ENCODE peak calls at places on chromosome 6, in six cellular contexts. E is colonic mucosa, G is AG09309, C is tibial artery, T is epithelial cell of esophagus, P is Panc1. F is an unnamed sample.

GRCh38 chr6:85551264-85551663 is 42.4 kb downstream of the SNX14 start:
- DNase-seq in E (no peak), G (no peak), C (no peak), T (peak), P (no peak), F (no peak)

GRCh38 chr6:40957616-40958492 is 81.2 kb downstream of the UNC5CL start:
- DNase-seq in E (no peak), G (peak), C (no peak), T (peak), P (no peak), F (peak)

GRCh38 chr6:30714263-30714662 is 2.8 kb downstream of the MDC1 start:
- DNase-seq in E (no peak), G (no peak), C (no peak), T (no peak), P (no peak), F (no peak)

GRCh38 chr6:4253604-4254211 is 118.3 kb upstream of the ECI2 start:
- DNase-seq in E (peak), G (peak), C (no peak), T (peak), P (no peak), F (peak)

GRCh38 chr6:5471637-5472430 is 210.5 kb downstream of the FARS2 start:
- DNase-seq in E (no peak), G (no peak), C (no peak), T (no peak), P (no peak), F (no peak)

GRCh38 chr6:14417377-14417776 is 299.8 kb downstream of the CD83 start:
- DNase-seq in E (no peak), G (no peak), C (no peak), T (peak), P (no peak), F (no peak)

GRCh38 chr6:151255811-151256210 is 16.0 kb downstream of the AKAP12 start:
- DNase-seq in E (no peak), G (no peak), C (no peak), T (no peak), P (no peak), F (no peak)

GRCh38 chr6:33592595-33593413 is 12.7 kb upstream of the BAK1 start:
- DNase-seq in E (peak), G (no peak), C (no peak), T (peak), P (no peak), F (no peak)

GRCh38 chr6:134590449-134590848 is 272.5 kb upstream of the SGK1 start:
- DNase-seq in E (no peak), G (peak), C (no peak), T (peak), P (peak), F (no peak)

GRCh38 chr6:36979343-36979742 is 6.7 kb downstream of the MTCH1 start:
- DNase-seq in E (peak), G (peak), C (peak), T (peak), P (no peak), F (peak)
- TF ChIP-seq CTCF in E (peak), G (peak), C (peak), T (peak), P (peak), F (peak)

DNA sequence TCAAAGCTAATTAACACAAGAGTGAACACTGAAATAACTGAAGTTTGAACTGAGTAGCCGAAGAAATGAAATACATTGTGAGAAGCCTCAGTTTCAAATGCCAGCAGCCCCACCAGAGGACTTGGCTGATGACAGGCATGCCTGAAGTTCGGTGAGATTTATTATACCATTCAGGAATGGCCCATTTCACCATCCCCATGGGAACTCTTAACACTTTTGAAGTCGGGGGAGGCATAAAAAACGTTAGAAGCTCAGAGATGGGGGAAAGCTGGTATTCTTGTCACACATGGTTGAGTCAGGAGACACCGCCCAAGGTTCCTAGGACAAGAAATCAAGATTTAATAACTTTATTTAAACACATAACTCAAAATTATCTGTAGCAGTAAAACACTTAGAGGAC is 17.6 kb upstream of the SLC22A3 start:
- DNase-seq in E (no peak), G (no peak), C (no peak), T (no peak), P (no peak), F (no peak)
- H3K4me3 ChIP-seq in E (no peak), G (no peak), C (no peak), T (no peak), P (no peak), F (no peak)

GRCh38 chr6:144113366-144113765 is 18.0 kb upstream of the SF3B5 start:
- DNase-seq in E (no peak), G (no peak), C (no peak), T (no peak), P (no peak), F (no peak)
- TF ChIP-seq CTCF in E (no peak), G (no peak), C (no peak), T (no peak), P (no peak), F (no peak)

DNA sequence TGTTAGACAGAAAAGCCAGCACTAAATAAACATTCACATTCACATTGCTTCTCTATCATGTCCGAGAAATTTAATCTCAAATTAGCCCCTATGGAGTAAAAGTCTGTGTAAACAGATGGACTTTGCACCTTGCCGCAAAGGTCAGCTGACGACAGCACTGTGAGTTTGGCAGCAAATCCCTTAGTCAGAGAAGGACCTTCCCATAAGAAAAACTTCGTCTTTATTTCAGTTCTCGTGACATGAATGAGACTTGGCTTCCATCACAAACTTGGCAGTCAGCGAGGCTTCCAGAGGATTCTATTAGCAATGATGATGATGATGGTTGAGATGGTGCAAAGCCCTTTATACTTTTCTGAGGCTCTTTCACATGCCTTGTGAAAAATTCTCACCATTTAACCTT is 133.7 kb upstream of the IFNGR1 start:
- DNase-seq in E (peak), G (no peak), C (no peak), T (no peak), P (no peak), F (no peak)
- H3K4me3 ChIP-seq in E (no peak), G (no peak), C (no peak), T (no peak), P (no peak), F (no peak)

GRCh38 chr6:170181338-170181690 is 109.6 kb downstream of the DLL1 start:
- DNase-seq in E (peak), G (no peak), C (no peak), T (no peak), P (no peak), F (no peak)

GRCh38 chr6:170183521-170183920 is 107.4 kb downstream of the DLL1 start:
- DNase-seq in E (no peak), G (no peak), C (no peak), T (no peak), P (no peak), F (no peak)

GRCh38 chr6:170182781-170183120 is 108.1 kb downstream of the DLL1 start:
- DNase-seq in E (peak), G (no peak), C (no peak), T (no peak), P (no peak), F (no peak)

GRCh38 chr6:170180671-170181337 is 110.1 kb downstream of the DLL1 start:
- DNase-seq in E (peak), G (no peak), C (no peak), T (no peak), P (no peak), F (no peak)

DNA sequence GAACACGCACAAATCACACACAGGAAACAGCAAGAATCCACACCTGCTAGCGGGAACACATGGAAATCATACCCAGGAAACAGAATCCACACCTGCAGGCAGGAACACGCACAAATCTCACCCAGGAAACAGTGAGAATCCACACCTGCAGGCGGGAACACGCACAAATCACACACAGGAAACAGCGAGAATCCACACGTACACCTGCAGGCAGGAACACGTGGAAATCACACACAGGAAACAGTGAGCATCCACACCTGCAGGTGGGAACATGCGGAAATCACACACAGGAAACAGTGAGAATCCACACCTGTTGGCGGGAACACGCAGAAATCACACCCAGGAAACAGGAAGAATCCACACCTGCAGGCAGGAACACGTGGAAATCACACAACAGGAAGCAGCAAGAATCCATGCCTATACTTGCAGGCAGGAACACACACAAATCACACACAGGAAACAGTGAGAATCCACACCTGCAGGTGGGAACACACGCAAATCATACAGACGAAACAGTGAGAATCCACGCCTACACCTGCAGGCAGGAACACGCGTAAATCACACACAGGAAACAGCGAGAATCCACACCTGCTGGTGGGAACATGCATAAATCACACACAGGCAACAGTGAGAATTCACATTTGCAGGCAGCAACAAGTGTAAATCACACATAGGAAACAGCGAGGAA is 108.6 kb downstream of the DLL1 start:
- DNase-seq in E (no peak), G (no peak), C (no peak), T (no peak), P (no peak), F (no peak)
- TF ChIP-seq CTCF in E (no peak), G (no peak), C (no peak), T (no peak), P (no peak), F (no peak)

F was measured in astrocyte of the cerebellum.